ENCODE peak calls at places on chromosome 2, in ten cellular contexts. V is Peyer's patch, U is ovary, O is H1, C is heart left ventricle, X is GM12878, I is GM12891, J is A549, E is NB4, W is prostate gland. A is an unnamed sample.

GRCh38 chr2:130749641-130750040 is 5.7 kb upstream of the AMER3 start:
- DNase-seq in V (no peak), U (no peak), O (no peak), C (no peak), X (no peak), I (no peak), J (no peak), E (no peak), W (no peak), A (no peak)

GRCh38 chr2:12720181-12720580 is 3.4 kb downstream of the TRIB2 start:
- DNase-seq in V (no peak), U (no peak), O (no peak), C (no peak), X (no peak), I (no peak), J (no peak), E (peak), W (no peak), A (peak)

GRCh38 chr2:62467100-62467474 is 38.9 kb downstream of the TMEM17 start:
- DNase-seq in V (no peak), U (no peak), O (no peak), C (no peak), X (no peak), I (no peak), J (no peak), E (no peak), W (no peak), A (no peak)

GRCh38 chr2:148802448-148803220 is 72.4 kb upstream of the KIF5C start:
- DNase-seq in V (no peak), U (no peak), O (no peak), C (no peak), X (no peak), I (no peak), J (no peak), E (no peak), W (no peak), A (no peak)

GRCh38 chr2:9074930-9075329 is 71.4 kb upstream of the MBOAT2 start:
- DNase-seq in V (no peak), U (no peak), O (peak), C (no peak), X (no peak), I (no peak), J (no peak), E (no peak), W (no peak), A (no peak)

GRCh38 chr2:232385660-232386489 is 7.3 kb downstream of the ALPP start:
- DNase-seq in V (no peak), U (peak), O (no peak), C (no peak), X (no peak), I (no peak), J (peak), E (peak), W (peak), A (no peak)

GRCh38 chr2:69830045-69830905 is 815 bp downstream of the GMCL1 start:
- DNase-seq in V (peak), U (no peak), O (no peak), C (peak), X (no peak), I (peak), J (peak), E (peak), W (peak), A (peak)

GRCh38 chr2:147174824-147175254 is 670.0 kb upstream of the ACVR2A start:
- DNase-seq in V (no peak), U (no peak), O (no peak), C (no peak), X (no peak), I (no peak), J (no peak), E (no peak), W (no peak), A (no peak)

GRCh38 chr2:65120990-65121693 is 8.8 kb downstream of the RAB1A start:
- DNase-seq in V (no peak), U (no peak), O (no peak), C (no peak), X (no peak), I (no peak), J (no peak), E (no peak), W (no peak), A (no peak)

GRCh38 chr2:171598713-171599319 is 76.5 kb downstream of the CYBRD1 start:
- DNase-seq in V (no peak), U (no peak), O (no peak), C (peak), X (peak), I (peak), J (peak), E (peak), W (peak), A (peak)

GRCh38 chr2:20214566-20215182 is 10.3 kb downstream of the SDC1 start:
- DNase-seq in V (no peak), U (no peak), O (no peak), C (no peak), X (no peak), I (no peak), J (no peak), E (peak), W (no peak), A (no peak)

GRCh38 chr2:200411831-200412230 is 98.0 kb downstream of the KCTD18 start:
- DNase-seq in V (no peak), U (no peak), O (no peak), C (no peak), X (no peak), I (no peak), J (peak), E (peak), W (no peak), A (no peak)

DNA sequence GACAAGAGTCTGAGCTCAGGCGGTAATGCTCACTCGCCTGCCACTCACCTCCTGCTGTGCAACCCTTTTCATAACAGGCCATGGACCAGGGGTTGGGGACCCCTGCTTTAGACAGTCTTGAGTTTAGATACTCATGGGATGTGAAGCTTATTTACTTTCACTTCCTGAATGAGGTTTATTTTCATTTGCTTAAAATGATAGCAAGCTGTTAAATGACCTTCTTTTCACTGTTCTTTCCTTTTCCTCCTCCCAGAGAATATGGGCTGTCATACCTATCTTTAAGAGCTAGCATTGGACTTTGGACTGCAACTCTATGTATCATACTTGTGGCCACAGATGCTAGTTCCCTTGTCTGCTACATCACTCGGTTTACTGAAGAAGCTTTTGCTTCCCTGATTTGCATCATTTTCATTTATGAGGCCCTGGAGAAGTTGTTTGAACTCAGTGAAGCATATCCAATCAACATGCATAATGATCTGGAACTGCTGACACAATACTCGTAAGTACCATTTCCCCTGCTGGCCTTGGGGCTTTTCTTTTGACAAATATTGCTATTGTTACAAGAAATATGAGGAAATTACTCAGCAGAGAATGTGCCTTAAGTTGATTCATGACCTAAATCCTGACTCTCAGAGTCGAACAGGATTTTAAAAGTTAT is 168.5 kb downstream of the DPP4 start:
- DNase-seq in V (no peak), U (no peak), O (no peak), C (no peak), X (peak), I (no peak), J (peak), E (no peak), W (no peak), A (no peak)
- TF ChIP-seq POLR2A in V (no peak), U (no peak), O (no peak), C (no peak), X (no peak), I (no peak), J (no peak), E (no peak), W (no peak), A (no peak)

GRCh38 chr2:61017556-61018318 is at the start of the genes PEX13 and PUS10:
- DNase-seq in V (peak), U (peak), O (peak), C (peak), X (peak), I (peak), J (peak), E (peak), W (peak), A (peak)
- TF ChIP-seq POLR2A in V (peak), U (peak), O (peak), C (no peak), X (peak), I (no peak), J (peak), E (peak), W (peak), A (peak)

GRCh38 chr2:126776701-126777619 is 121.0 kb downstream of the GYPC start:
- DNase-seq in V (peak), U (peak), O (peak), C (peak), X (peak), I (peak), J (peak), E (peak), W (peak), A (peak)

GRCh38 chr2:126775300-126775985 is 119.5 kb downstream of the GYPC start:
- DNase-seq in V (no peak), U (no peak), O (no peak), C (no peak), X (no peak), I (no peak), J (no peak), E (no peak), W (no peak), A (no peak)

GRCh38 chr2:126774290-126774689 is 118.3 kb downstream of the GYPC start:
- DNase-seq in V (no peak), U (no peak), O (no peak), C (no peak), X (no peak), I (no peak), J (no peak), E (no peak), W (no peak), A (no peak)

GRCh38 chr2:126776255-126776654 is 120.3 kb downstream of the GYPC start:
- DNase-seq in V (no peak), U (no peak), O (no peak), C (peak), X (no peak), I (no peak), J (no peak), E (no peak), W (no peak), A (no peak)

DNA sequence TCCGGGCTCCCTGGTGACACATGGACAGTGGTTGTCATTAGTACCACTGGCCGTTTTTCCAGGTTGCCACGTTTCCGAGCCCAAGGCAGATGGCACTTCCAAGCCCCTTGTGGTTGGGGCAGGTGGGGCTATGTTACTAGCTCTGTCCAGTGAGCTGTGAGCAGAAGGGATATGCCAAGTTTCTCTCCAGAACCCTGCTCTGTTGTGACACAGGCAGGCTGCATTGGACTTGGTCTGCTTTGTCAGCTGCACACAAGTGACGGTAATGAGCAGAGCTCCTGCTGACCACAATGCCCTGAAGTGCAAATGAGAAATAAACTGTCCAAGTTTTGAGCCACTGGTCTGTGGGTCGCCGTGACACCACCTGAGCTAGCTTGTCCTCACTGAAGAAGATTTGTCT is 118.8 kb downstream of the GYPC start:
- DNase-seq in V (no peak), U (no peak), O (no peak), C (no peak), X (no peak), I (no peak), J (no peak), E (no peak), W (no peak), A (no peak)
- TF ChIP-seq POLR2A in V (no peak), U (no peak), O (no peak), C (no peak), X (no peak), I (no peak), J (no peak), E (no peak), W (no peak), A (no peak)

DNA sequence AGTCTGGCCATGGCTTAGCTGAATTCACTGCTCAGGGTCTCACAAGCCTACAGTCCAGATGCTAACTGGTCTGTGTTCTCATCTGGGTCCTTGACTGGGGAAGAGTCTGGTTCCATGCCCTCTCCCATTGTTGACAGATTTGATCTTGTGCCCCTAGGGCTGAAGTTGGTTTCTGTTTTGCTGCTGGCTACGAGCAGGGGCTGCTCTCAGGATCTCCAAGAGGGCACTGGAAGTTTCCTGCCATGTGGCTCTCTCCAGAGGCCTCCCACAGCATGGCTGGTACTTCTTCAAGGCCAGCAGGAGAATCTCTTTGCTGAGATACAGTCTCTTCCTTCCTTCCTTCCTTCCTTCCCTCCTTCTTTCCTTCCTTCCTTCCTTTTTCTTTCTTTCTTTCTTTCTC is 78.1 kb downstream of the SPP2 start:
- DNase-seq in V (no peak), U (no peak), O (no peak), C (no peak), X (no peak), I (no peak), J (no peak), E (no peak), W (no peak), A (no peak)
- TF ChIP-seq POLR2A in V (no peak), U (no peak), O (no peak), C (no peak), X (no peak), I (no peak), J (no peak), E (no peak), W (no peak), A (no peak)